ENCODE peak calls at places on chromosomes 11 and 22, in eight cellular contexts. M is BE2C, X is coronary artery, P is progenitor cell of endocrine pancreas, R is mucosa of descending colon, N is cardiac muscle cell, V is heart right ventricle, T is mammary epithelial cell. G is an unnamed sample.

GRCh38 chr11:86745571-86745970 is 54.8 kb upstream of the PRSS23 start:
- DNase-seq in M (no peak), X (no peak), P (no peak), R (no peak), N (no peak), V (no peak), T (peak; percentile 47), G (no peak)

GRCh38 chr22:18133452-18133851 is 16.5 kb upstream of the USP18 start:
- DNase-seq in M (no peak), X (no peak), P (no peak), R (no peak), N (peak; percentile 80), V (no peak), T (no peak), G (no peak)

GRCh38 chr11:94895451-94895850 is 77.9 kb downstream of the CWC15 start:
- DNase-seq in M (no peak), X (no peak), P (no peak), R (no peak), N (peak; percentile 63), V (no peak), T (no peak), G (no peak)

GRCh38 chr11:74683279-74683871 is 47.9 kb downstream of the CHRDL2 start:
- DNase-seq in M (peak; percentile 54), X (peak; percentile 72), P (no peak), R (no peak), N (peak; percentile 39), V (no peak), T (no peak), G (no peak)

GRCh38 chr22:35102663-35103062 is 36.7 kb downstream of the ISX start:
- DNase-seq in M (no peak), X (no peak), P (no peak), R (peak; percentile 64), N (peak; percentile 4), V (no peak), T (peak; percentile 59), G (peak; percentile 51)

GRCh38 chr22:27150530-27150909 is 493.1 kb downstream of the MIAT start:
- DNase-seq in M (no peak), X (no peak), P (no peak), R (no peak), N (no peak), V (no peak), T (no peak), G (no peak)

GRCh38 chr22:49365910-49366309 is 461.8 kb downstream of the BRD1 start:
- DNase-seq in M (no peak), X (peak; percentile 31), P (no peak), R (no peak), N (no peak), V (no peak), T (no peak), G (no peak)

GRCh38 chr11:1873048-1873812 is 18.5 kb downstream of the PRR33 start:
- DNase-seq in M (no peak), X (no peak), P (no peak), R (peak; percentile 49), N (peak; percentile 63), V (no peak), T (peak; percentile 64), G (no peak)

GRCh38 chr11:460331-461199 is 10.5 kb downstream of the PTDSS2 start:
- DNase-seq in M (no peak), X (no peak), P (no peak), R (peak; percentile 48), N (peak; percentile 79), V (peak; percentile 54), T (no peak), G (no peak)

GRCh38 chr22:37696657-37697539 is at the start of gene TRIOBP:
- DNase-seq in M (peak; percentile 100), X (peak; percentile 97), P (peak; percentile 97), R (peak; percentile 96), N (peak; percentile 97), V (peak; percentile 94), T (peak; percentile 68), G (peak; percentile 86)

GRCh38 chr11:117842131-117842941 is 17.8 kb upstream of the FXYD2 start:
- DNase-seq in M (no peak), X (peak; percentile 72), P (no peak), R (no peak), N (no peak), V (no peak), T (peak; percentile 27), G (no peak)

GRCh38 chr22:32478994-32479393 is 4.4 kb downstream of the FBXO7 start:
- DNase-seq in M (no peak), X (no peak), P (no peak), R (no peak), N (no peak), V (no peak), T (no peak), G (no peak)

GRCh38 chr11:62542750-62543567 is 3.6 kb downstream of the AHNAK start:
- DNase-seq in M (peak; percentile 69), X (no peak), P (peak; percentile 74), R (peak; percentile 89), N (peak; percentile 82), V (peak; percentile 86), T (peak; percentile 78), G (peak; percentile 78)

GRCh38 chr11:77547863-77548551 is 41.7 kb upstream of the AQP11 start:
- DNase-seq in M (peak; percentile 59), X (no peak), P (no peak), R (no peak), N (peak; percentile 82), V (peak; percentile 41), T (peak; percentile 47), G (peak; percentile 62)

GRCh38 chr11:102120437-102120935 is 10.2 kb downstream of the YAP1 start:
- DNase-seq in M (no peak), X (no peak), P (no peak), R (no peak), N (peak; percentile 37), V (no peak), T (no peak), G (no peak)

GRCh38 chr11:79108851-79109250 is 332.0 kb downstream of the TENM4 start:
- DNase-seq in M (no peak), X (no peak), P (no peak), R (no peak), N (no peak), V (no peak), T (no peak), G (no peak)

DNA sequence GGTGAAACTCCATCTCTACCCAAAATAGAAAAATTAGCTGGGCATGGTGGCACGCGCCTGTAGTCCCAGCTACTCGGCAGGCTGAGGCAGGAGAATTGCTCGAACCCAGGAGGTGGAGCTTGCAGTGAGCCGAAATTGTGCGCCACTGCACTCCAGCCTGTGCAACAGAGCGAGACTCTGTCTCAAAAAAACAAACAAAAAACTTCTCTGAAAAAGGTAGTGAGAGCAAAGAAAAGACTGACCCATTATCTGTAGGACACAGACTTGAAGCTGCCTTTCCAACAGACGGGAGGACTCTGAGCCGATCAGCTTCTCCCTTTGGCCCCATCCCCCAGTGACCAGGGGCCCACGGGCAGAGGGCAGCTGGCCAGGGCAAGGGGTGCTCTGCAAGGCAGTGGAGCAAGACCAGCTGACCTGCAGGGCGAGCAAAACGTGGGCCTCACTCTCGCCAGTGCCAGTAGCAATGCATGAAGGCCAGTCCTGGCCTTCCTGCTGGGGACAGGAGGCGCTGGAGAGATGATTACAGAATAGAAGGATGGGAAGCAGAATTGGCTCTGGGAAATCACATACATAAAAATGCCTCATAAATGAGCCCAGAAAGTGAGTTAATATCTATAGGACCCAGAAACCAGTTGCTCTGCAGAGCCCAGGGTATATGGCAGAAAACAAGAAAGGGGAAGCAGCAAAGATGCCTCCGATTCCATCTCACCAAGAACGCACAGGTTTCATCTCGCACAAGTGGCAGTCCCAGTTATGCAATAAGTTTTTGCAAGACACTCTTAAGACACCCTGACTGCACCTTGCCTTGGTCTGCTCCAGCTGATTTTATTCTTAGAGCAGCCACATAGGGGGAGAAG is 2.8 kb downstream of the EHD1 start:
- DNase-seq in M (no peak), X (no peak), P (no peak), R (no peak), N (no peak), V (no peak), T (no peak), G (no peak)
- TF ChIP-seq CTCF in M (no peak), X (no peak), P (no peak), R (no peak), N (no peak), V (no peak), T (no peak), G (no peak)

GRCh38 chr11:47408598-47409439 is 429 bp downstream of the SLC39A13 start:
- DNase-seq in M (peak; percentile 67), X (no peak), P (no peak), R (peak; percentile 72), N (peak; percentile 85), V (peak; percentile 54), T (peak; percentile 82), G (no peak)
- TF ChIP-seq CTCF in M (no peak), X (no peak), P (no peak), R (no peak), N (no peak), V (no peak), T (no peak), G (no peak)

DNA sequence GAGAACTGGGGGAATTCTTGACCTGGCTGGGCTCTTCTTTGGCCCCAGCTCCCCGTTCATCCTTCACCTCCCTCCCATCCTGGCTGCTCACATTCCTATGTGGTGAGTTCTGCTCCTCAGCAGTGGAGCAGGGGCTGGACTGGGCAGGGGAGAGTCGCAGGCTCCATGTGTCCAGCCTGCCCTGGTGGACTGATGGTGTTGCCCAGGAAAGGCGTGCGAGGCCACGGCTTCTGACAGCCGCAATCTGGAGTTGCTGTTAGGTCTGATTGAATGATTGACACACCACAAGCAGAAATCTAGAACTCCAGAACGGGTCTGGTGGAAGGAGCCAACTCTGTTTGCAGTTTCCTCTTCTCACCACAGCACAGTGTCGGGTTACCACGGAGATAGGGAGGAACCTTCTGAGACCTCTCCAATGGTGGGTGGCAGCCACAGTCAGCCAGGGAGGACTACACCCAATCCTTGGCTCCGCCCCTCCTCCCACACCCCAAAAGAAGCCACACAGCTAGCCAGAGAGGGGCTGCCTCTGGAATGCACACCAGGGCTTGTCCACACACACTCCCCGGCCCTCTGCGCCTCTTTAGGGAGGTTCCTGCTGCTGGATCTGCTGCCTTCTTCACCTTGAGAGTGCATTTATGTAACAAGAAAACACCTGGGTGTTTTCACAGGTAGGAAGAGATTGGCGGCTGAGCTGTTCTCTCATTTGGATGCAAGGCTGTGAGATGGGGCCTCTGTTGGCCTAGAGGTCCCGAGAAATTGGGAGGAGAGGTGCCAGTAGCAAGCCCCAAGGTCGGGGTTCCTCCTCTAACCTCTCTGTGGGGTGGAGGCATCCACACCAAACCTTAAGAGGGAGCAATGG is 56.4 kb upstream of the CD44 start:
- DNase-seq in M (no peak), X (peak; percentile 79), P (no peak), R (peak; percentile 86), N (peak; percentile 75), V (peak; percentile 53), T (peak; percentile 86), G (peak; percentile 85)
- TF ChIP-seq CTCF in M (no peak), X (no peak), P (no peak), R (no peak), N (no peak), V (no peak), T (peak; percentile 2), G (no peak)

DNA sequence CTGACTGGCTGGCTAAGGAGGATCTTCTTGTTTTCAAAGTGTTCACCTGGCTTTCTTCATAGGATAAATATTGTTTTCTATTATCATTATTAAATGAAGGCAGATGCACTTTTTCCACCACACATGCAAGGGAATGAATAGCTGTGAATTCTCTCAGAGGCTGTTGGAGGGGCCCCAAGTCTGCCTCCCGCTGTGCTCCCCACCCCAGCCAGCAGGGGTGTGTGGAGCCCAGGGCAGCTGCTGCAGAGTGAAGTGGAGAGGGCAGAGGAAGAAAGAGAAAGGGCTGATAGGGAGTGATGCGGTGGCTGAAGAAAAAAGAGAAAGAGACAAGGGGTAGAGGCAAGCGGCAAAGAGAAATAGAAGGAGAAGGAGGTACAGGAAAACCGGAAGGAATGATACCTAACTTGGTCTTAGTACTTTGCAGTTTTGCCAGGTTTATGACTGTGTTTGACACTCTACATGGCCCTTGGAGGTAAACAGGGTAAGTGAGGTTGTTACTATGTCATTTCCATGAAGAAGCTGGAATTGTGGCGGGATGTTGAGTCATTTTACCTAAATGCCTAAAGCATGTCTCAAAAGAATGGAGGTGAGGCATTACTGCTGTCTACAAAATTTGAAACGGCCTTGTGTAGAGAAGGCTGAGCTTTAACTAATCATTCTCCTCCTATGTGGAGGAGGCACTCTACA is 145.7 kb upstream of the B3GAT1 start:
- DNase-seq in M (no peak), X (peak; percentile 17), P (no peak), R (no peak), N (no peak), V (no peak), T (no peak), G (no peak)
- TF ChIP-seq CTCF in M (no peak), X (no peak), P (no peak), R (no peak), N (no peak), V (no peak), T (no peak), G (no peak)